ENCODE peak calls at places on chromosomes 5 and 9, in six cellular contexts. W is PC-3; G is effector memory CD4-positive, alpha-beta T cell; P is CD4-positive, CD25-positive, alpha-beta regulatory T cell; T is psoas muscle; Z is IMR-90. R is an unnamed sample.
A peak's percentile ranks its signal among the peaks of the same experiment; 100 is the strongest.

GRCh38 chr5:145441228-145441627 is 393.9 kb downstream of the PRELID2 start:
- DNase-seq in W (no peak), G (no peak), Z (no peak), T (no peak), P (no peak), R (no peak)

GRCh38 chr9:96720435-96720834 is 57.5 kb downstream of the ZNF510 start:
- DNase-seq in T (no peak), P (no peak), W (no peak), G (no peak), Z (no peak), R (no peak)

GRCh38 chr9:130561056-130561455 is 18.3 kb upstream of the FUBP3 start:
- DNase-seq in P (no peak), Z (no peak), W (no peak), T (no peak), G (no peak), R (no peak)

GRCh38 chr5:101326766-101327165 is 423.7 kb upstream of the ST8SIA4 start:
- DNase-seq in W (no peak), P (no peak), Z (no peak), G (no peak), T (no peak), R (no peak)

GRCh38 chr5:158958048-158958994 is 141.4 kb downstream of the EBF1 start:
- DNase-seq in P (peak; percentile 35), Z (no peak), T (no peak), G (no peak), W (no peak), R (peak; percentile 47)

GRCh38 chr5:142023836-142024235 is 11.0 kb upstream of the GNPDA1 start:
- DNase-seq in W (no peak), P (no peak), Z (no peak), T (no peak), G (no peak), R (no peak)

GRCh38 chr9:18707078-18707477 is 233.1 kb downstream of the ADAMTSL1 start:
- DNase-seq in W (no peak), Z (peak; percentile 6), T (no peak), P (no peak), G (no peak), R (no peak)

GRCh38 chr5:135700731-135701130 is 121.9 kb upstream of the CXCL14 start:
- DNase-seq in G (no peak), P (no peak), W (no peak), T (no peak), Z (no peak), R (no peak)

GRCh38 chr5:67976812-67977455 is 238.6 kb upstream of the PIK3R1 start:
- DNase-seq in W (no peak), T (no peak), G (no peak), P (no peak), Z (no peak), R (no peak)

GRCh38 chr5:176653986-176654385 is 6.7 kb downstream of the TSPAN17 start:
- DNase-seq in P (no peak), Z (no peak), G (no peak), W (no peak), T (no peak), R (no peak)

GRCh38 chr9:27247756-27248155 is 49.2 kb downstream of the EQTN start:
- DNase-seq in W (peak; percentile 63), P (peak; percentile 16), G (no peak), Z (peak; percentile 59), T (no peak), R (no peak)

GRCh38 chr5:151174612-151175101 is 17.1 kb upstream of the ANXA6 start:
- DNase-seq in W (no peak), Z (no peak), P (no peak), T (peak; percentile 75), G (no peak), R (no peak)

GRCh38 chr9:134132208-134132870 is 3.5 kb upstream of the WDR5 start:
- DNase-seq in Z (no peak), G (no peak), T (peak; percentile 48), P (no peak), W (no peak), R (no peak)

DNA sequence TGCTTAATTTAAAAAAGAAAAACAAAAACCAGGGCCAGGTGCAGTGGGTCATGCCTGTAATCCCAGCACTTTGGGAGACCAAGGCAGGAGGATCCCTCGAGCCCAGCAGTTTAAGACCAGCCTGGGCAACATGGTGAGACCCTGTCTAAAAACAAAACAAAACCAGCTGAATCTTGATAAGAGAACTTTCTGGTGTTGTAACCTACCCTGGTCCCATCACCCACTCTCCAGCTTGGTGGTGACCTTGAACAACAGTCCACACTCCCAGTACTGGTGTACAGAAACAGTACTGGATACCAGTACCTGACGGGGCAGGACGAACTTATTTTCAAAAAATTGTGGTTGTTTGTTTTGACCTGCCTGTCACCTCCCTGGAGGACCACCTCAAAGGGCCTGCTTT is 30.9 kb downstream of the CLTA start:
- DNase-seq in P (no peak), W (no peak), G (no peak), Z (no peak), T (no peak), R (no peak)
- H3K36me3 ChIP-seq in P (peaks cover 78% of the 10 kb centered on the region), W (peaks cover 12% of the 10 kb centered on the region), G (peaks cover 63% of the 10 kb centered on the region), Z (peaks cover 56% of the 10 kb centered on the region), T (peaks cover 8% of the 10 kb centered on the region), R (peaks cover 8% of the 10 kb centered on the region)

GRCh38 chr5:179435731-179436315 is 90.6 kb upstream of the ADAMTS2 start:
- DNase-seq in G (no peak), T (no peak), W (no peak), Z (no peak), P (no peak), R (no peak)

GRCh38 chr5:179430256-179431175 is 85.3 kb upstream of the ADAMTS2 start:
- DNase-seq in T (no peak), P (no peak), W (no peak), Z (no peak), G (no peak), R (no peak)

GRCh38 chr5:179431221-179431620 is 86.0 kb upstream of the ADAMTS2 start:
- DNase-seq in T (no peak), W (no peak), P (no peak), G (no peak), Z (no peak), R (no peak)

GRCh38 chr5:179435181-179435580 is 89.9 kb upstream of the ADAMTS2 start:
- DNase-seq in W (no peak), Z (no peak), G (no peak), P (no peak), T (no peak), R (no peak)

GRCh38 chr5:179432547-179432946 is 87.3 kb upstream of the ADAMTS2 start:
- DNase-seq in Z (no peak), W (no peak), P (no peak), T (no peak), G (no peak), R (no peak)
- H3K36me3 ChIP-seq in Z (no peaks in the 10 kb centered on the region), W (no peaks in the 10 kb centered on the region), P (no peaks in the 10 kb centered on the region), T (no peaks in the 10 kb centered on the region), G (no peaks in the 10 kb centered on the region), R (no peaks in the 10 kb centered on the region)

GRCh38 chr5:79666758-79667157 is 22.9 kb upstream of the CMYA5 start:
- DNase-seq in P (no peak), G (no peak), T (no peak), Z (no peak), W (no peak), R (no peak)

GRCh38 chr5:79672392-79672791 is 17.2 kb upstream of the CMYA5 start:
- DNase-seq in Z (no peak), T (no peak), W (no peak), P (no peak), G (no peak), R (no peak)
- H3K36me3 ChIP-seq in Z (peaks cover 5% of the 10 kb centered on the region), T (peaks cover 2% of the 10 kb centered on the region), W (no peaks in the 10 kb centered on the region), P (peaks cover 55% of the 10 kb centered on the region), G (peaks cover 29% of the 10 kb centered on the region), R (peaks cover 5% of the 10 kb centered on the region)

GRCh38 chr5:14339467-14339866 is 196.3 kb downstream of the TRIO start:
- DNase-seq in W (no peak), P (no peak), G (no peak), T (no peak), Z (no peak), R (no peak)

GRCh38 chr5:14342306-14342705 is 199.2 kb downstream of the TRIO start:
- DNase-seq in P (no peak), G (no peak), Z (peak; percentile 66), T (no peak), W (no peak), R (no peak)

GRCh38 chr5:14337603-14338002 is 194.5 kb downstream of the TRIO start:
- DNase-seq in G (no peak), W (no peak), Z (no peak), T (no peak), P (no peak), R (no peak)

GRCh38 chr5:14343376-14343775 is 200.2 kb downstream of the TRIO start:
- DNase-seq in T (no peak), Z (no peak), P (no peak), G (no peak), W (no peak), R (no peak)

DNA sequence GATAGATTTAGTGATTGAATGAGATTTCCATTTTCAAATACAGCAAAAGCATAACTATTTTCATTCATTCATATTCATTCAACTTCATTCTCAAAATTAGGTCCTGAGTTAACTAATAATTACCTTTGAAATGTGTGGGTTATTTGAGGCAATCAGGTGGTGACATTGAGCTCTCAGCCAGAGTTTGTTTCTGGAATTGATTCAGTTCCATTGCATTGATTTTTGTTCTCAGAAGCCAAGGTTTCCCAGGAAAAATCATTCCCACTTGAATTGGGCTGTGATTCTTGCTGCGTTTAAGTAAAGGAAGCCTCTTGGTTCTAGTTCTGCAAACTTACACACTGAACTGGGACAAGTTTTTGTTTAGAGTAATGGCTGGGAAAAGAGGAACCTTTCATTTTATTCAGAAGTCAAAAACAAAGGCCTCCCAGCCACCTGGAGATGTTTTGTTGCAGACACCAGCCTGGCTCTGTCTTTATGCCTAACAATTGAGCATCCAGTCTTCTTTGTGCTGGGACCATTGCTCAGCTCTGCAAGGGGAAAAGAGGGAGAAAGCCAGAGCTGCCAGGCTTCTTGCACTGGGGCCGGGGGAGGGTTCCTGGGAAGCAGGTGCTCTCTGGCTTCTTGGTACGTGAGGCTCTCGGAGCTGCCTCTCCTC is 198.6 kb downstream of the TRIO start:
- DNase-seq in G (no peak), W (no peak), P (no peak), Z (no peak), T (no peak), R (no peak)
- H3K36me3 ChIP-seq in G (no peaks in the 10 kb centered on the region), W (peaks cover 56% of the 10 kb centered on the region), P (no peaks in the 10 kb centered on the region), Z (peaks cover 66% of the 10 kb centered on the region), T (peaks cover 5% of the 10 kb centered on the region), R (no peaks in the 10 kb centered on the region)

GRCh38 chr5:97107266-97107665 is 35.1 kb downstream of the LIX1 start:
- DNase-seq in G (no peak), P (no peak), T (no peak), W (no peak), Z (no peak), R (no peak)
- H3K36me3 ChIP-seq in G (no peaks in the 10 kb centered on the region), P (no peaks in the 10 kb centered on the region), T (no peaks in the 10 kb centered on the region), W (no peaks in the 10 kb centered on the region), Z (no peaks in the 10 kb centered on the region), R (no peaks in the 10 kb centered on the region)

DNA sequence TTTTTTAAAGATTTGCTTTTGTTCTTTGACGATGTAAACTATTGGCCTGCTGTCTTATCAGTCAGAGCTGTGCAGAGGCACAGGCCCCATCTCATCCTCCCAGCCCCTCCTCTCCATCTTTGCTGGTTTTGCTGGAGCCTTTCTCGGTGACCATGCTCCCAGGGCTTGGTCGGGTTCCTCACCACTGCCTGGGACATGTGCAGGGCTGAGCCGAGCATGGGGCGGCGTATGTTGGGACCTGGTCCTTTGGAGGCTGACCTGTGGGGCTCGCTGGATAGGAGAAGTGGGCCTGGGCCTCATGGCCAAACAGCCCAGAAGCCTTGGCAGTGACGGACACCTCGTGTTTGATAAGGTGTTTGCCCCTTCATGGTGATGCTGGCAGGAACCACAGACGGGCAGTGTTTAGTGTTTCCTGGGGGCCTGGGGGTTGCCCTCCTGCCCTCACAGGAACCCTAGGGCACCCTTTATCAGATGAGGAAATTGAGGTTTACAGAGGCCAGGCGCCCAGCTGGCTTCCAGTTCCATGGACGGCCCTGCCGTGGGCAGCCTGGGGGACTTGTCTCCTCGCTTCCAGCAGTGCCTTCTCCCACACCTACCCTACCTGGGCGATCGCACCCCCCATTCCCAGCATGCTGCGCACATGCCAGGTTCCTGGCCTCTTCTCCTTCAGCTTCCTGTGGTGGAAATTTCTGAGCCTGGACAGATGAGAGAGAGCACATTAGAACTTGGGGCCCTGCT is 27.6 kb downstream of the TRAF2 start:
- DNase-seq in W (no peak), P (no peak), Z (no peak), G (no peak), T (no peak), R (no peak)
- H3K36me3 ChIP-seq in W (no peaks in the 10 kb centered on the region), P (peaks cover 67% of the 10 kb centered on the region), Z (peaks cover 31% of the 10 kb centered on the region), G (peaks cover 51% of the 10 kb centered on the region), T (no peaks in the 10 kb centered on the region), R (peaks cover 12% of the 10 kb centered on the region)

R was measured in naive thymus-derived CD4-positive, alpha-beta T cell.